ENCODE peak calls at places on chromosomes 11 and 22, in four cellular contexts. L, R, Q and O are unnamed samples.

GRCh38 chr11:79077684-79078379 is 363.0 kb downstream of the TENM4 start:
- DNase-seq in L (no peak), R (no peak), Q (peak), O (no peak)

GRCh38 chr22:23020659-23021293 is 49.5 kb upstream of the GNAZ start:
- DNase-seq in L (no peak), R (no peak), Q (no peak), O (no peak)

GRCh38 chr22:33116846-33117547 is 58.8 kb upstream of the SYN3 start:
- DNase-seq in L (no peak), R (peak), Q (no peak), O (no peak)

GRCh38 chr11:58796333-58797049 is 48.0 kb downstream of the GLYATL2 start:
- DNase-seq in L (no peak), R (no peak), Q (no peak), O (no peak)

GRCh38 chr22:43399338-43399979 is 12.4 kb upstream of the MPPED1 start:
- DNase-seq in L (no peak), R (no peak), Q (peak), O (no peak)

GRCh38 chr11:11844272-11844671 is 2.5 kb downstream of the USP47 start:
- DNase-seq in L (no peak), R (no peak), Q (no peak), O (no peak)

GRCh38 chr11:58576792-58577440 is 1.3 kb upstream of the LPXN start:
- DNase-seq in L (no peak), R (peak), Q (peak), O (peak)

GRCh38 chr11:112694813-112695212 is 266.4 kb upstream of the NCAM1 start:
- DNase-seq in L (no peak), R (no peak), Q (no peak), O (peak)

GRCh38 chr11:79265756-79266322 is 175.0 kb downstream of the TENM4 start:
- DNase-seq in L (no peak), R (no peak), Q (no peak), O (no peak)

GRCh38 chr11:99531468-99531867 is 510.7 kb downstream of the CNTN5 start:
- DNase-seq in L (no peak), R (no peak), Q (no peak), O (no peak)

GRCh38 chr11:93073026-93073425 is 103.6 kb downstream of the MTNR1B start:
- DNase-seq in L (no peak), R (no peak), Q (no peak), O (no peak)

GRCh38 chr11:114058026-114058706 is 1.3 kb upstream of the ZBTB16 start:
- DNase-seq in L (no peak), R (no peak), Q (no peak), O (peak)

GRCh38 chr11:128670631-128671030 is 23.2 kb upstream of the FLI1 start:
- DNase-seq in L (no peak), R (no peak), Q (no peak), O (no peak)

GRCh38 chr11:110207089-110207488 is 89.3 kb downstream of the RDX start:
- DNase-seq in L (no peak), R (no peak), Q (no peak), O (no peak)

GRCh38 chr22:42855726-42856125 is 1.3 kb downstream of the ARFGAP3 start:
- DNase-seq in L (no peak), R (no peak), Q (no peak), O (no peak)

GRCh38 chr11:114075891-114076441 is 16.5 kb downstream of the ZBTB16 start:
- DNase-seq in L (peak), R (no peak), Q (peak), O (peak)

GRCh38 chr11:123434262-123434661 is 4.2 kb downstream of the GRAMD1B start:
- DNase-seq in L (no peak), R (no peak), Q (peak), O (peak)

GRCh38 chr11:2530855-2531200 is 86.0 kb downstream of the KCNQ1 start:
- DNase-seq in L (no peak), R (no peak), Q (no peak), O (no peak)

GRCh38 chr11:110097459-110098012 is 4.3 kb downstream of the ZC3H12C start:
- DNase-seq in L (no peak), R (peak), Q (no peak), O (peak)

GRCh38 chr22:49051491-49052022 is 776.1 kb downstream of the BRD1 start:
- DNase-seq in L (no peak), R (no peak), Q (no peak), O (no peak)
- H3K4me3 ChIP-seq in L (peak), R (no peak), Q (no peak), O (peak)

GRCh38 chr22:50030315-50031188 is 18.0 kb upstream of the IL17REL start:
- DNase-seq in L (peak), R (peak), Q (peak), O (peak)
- TF ChIP-seq CTCF in L (peak), R (peak), Q (peak), O (peak)

DNA sequence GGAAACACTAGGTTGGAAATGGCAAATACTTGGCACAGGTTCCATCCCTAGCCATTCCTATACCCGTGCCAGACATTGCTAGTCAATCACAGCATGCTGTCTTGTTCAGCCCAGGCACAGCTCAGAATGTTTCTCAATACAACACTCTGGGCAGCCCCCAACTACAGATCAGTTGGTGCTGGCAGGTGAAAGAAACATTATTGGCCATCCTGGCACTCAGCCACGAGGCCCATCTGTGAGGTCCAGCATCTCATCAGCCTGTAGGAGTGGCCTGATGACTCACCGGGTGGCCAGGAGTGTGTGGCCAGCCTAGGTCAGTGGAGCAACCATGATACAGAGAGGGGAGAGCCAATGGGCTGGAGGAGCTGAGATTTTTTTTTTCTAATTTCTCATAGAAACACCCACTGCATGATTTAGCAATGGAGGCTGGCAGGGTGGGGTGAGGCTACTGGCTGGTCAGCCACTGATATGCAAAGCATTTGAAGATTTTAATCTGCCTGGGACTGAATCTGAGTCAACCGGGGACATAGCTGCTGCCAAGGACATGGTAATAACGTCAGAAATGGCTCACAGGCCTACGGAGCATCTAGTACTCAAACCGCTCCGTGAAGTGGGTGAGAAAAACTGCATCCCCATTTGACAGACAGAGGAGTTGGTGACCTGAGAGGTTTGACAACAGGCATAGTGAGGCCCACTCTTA is 5.4 kb downstream of the MYO18B start:
- DNase-seq in L (no peak), R (peak), Q (peak), O (peak)
- H3K4me3 ChIP-seq in L (no peak), R (no peak), Q (peak), O (no peak)

GRCh38 chr11:46117842-46118241 is 3.4 kb downstream of the PHF21A start:
- DNase-seq in L (no peak), R (no peak), Q (no peak), O (no peak)
- TF ChIP-seq CTCF in L (peak), R (peak), Q (peak), O (peak)

GRCh38 chr22:50475652-50476002 is 792 bp upstream of the SBF1 start:
- DNase-seq in L (no peak), R (no peak), Q (no peak), O (no peak)
- H3K4me3 ChIP-seq in L (peak), R (peak), Q (peak), O (no peak)

DNA sequence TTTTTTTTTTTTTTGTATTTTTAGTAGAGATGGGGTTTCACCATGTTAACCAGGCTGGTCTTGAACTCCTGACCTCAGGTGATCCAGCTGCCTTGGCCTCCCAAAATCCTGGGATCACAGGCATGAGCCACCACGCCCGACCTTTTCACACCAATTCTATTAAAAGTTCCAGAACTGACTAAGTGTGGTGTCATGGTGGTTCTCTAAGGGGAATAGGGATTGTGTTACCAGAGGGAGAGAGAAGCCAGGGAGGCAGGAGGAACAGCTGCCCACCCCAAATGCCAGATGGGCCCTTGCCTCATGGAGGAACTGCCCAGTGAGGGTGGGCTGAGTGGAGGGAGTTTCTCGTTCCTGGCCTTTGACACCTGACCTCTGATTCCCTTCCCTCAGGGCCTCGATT is 5.9 kb downstream of the RPS6KA4 start:
- DNase-seq in L (no peak), R (no peak), Q (no peak), O (no peak)
- TF ChIP-seq CTCF in L (no peak), R (no peak), Q (no peak), O (no peak)

GRCh38 chr11:61917357-61918109 is at the start of gene RAB3IL1:
- DNase-seq in L (no peak), R (no peak), Q (peak), O (no peak)
- H3K4me3 ChIP-seq in L (no peak), R (peak), Q (peak), O (peak)

GRCh38 chr11:19241260-19242183 is 777 bp upstream of the E2F8 start:
- DNase-seq in L (no peak), R (no peak), Q (peak), O (no peak)

GRCh38 chr11:19239039-19239438 is 1.7 kb downstream of the E2F8 start:
- DNase-seq in L (no peak), R (no peak), Q (no peak), O (no peak)

GRCh38 chr11:19242184-19242932 is 1.6 kb upstream of the E2F8 start:
- DNase-seq in L (no peak), R (no peak), Q (no peak), O (peak)

GRCh38 chr11:19243143-19243542 is 2.4 kb upstream of the E2F8 start:
- DNase-seq in L (no peak), R (no peak), Q (no peak), O (no peak)

GRCh38 chr11:19240420-19241259 is at the start of gene E2F8:
- DNase-seq in L (peak), R (peak), Q (peak), O (peak)
- TF ChIP-seq CTCF in L (no peak), R (no peak), Q (no peak), O (no peak)